ENCODE peak calls at places on chromosomes 5 and 9, in five cellular contexts. E is fibroblast of mammary gland, D is Right ventricle myocardium superior, S is NCI-H1105 treated with DMSO at 0.1 percent for 48 hours, O is GM06990. N is an unnamed sample.

GRCh38 chr9:123282343-123283047 is 14.1 kb upstream of the STRBP start:
- DNase-seq in S (no peak), E (peak), D (peak), O (no peak), N (peak)

GRCh38 chr5:175741556-175741955 is 83.7 kb downstream of the HRH2 start:
- DNase-seq in S (no peak), D (no peak), E (no peak), O (no peak), N (no peak)

GRCh38 chr9:125953314-125954019 is 206.3 kb downstream of the PBX3 start:
- DNase-seq in S (no peak), E (no peak), D (no peak), O (no peak), N (no peak)

GRCh38 chr5:181020716-181021115 is 19.4 kb upstream of the BTNL9 start:
- DNase-seq in O (no peak), S (no peak), E (no peak), D (no peak), N (no peak)

GRCh38 chr9:38022203-38022602 is 46.8 kb downstream of the SHB start:
- DNase-seq in E (no peak), S (peak), D (no peak), O (no peak), N (peak)

GRCh38 chr5:130116431-130116830 is 212.2 kb downstream of the CHSY3 start:
- DNase-seq in O (no peak), E (no peak), S (no peak), D (no peak), N (no peak)

GRCh38 chr5:55344392-55344992 is 36.7 kb downstream of the MTREX start:
- DNase-seq in E (peak), O (no peak), D (no peak), S (peak), N (peak)

GRCh38 chr5:59174248-59174844 is 591.5 kb downstream of the RAB3C start:
- DNase-seq in S (peak), O (no peak), D (no peak), E (peak), N (peak)

GRCh38 chr9:78439866-78440830 is 143.2 kb downstream of the PSAT1 start:
- DNase-seq in D (no peak), S (no peak), E (no peak), O (no peak), N (no peak)

GRCh38 chr9:101536938-101537337 is 3.3 kb downstream of the RNF20 start:
- DNase-seq in E (peak), S (no peak), D (no peak), O (no peak), N (no peak)

N was measured in COR-L47.